ENCODE peak calls at places on chromosomes 16 and 17, in eight cellular contexts. S is fibroblast of the conjunctiva, D is AG04450, H is posterior cingulate gyrus, P is fibroblast of pulmonary artery, K is GM19239, M is GOT3, I is fibroblast of the aortic adventitia. V is an unnamed sample.

GRCh38 chr17:57687642-57688041 is 57.5 kb downstream of the CCDC182 start:
- DNase-seq in M (no peak), S (no peak), P (peak), D (no peak), K (no peak), H (no peak), I (no peak), V (no peak)

GRCh38 chr17:45310380-45311324 is 6.2 kb downstream of the MAP3K14 start:
- DNase-seq in S (peak), K (no peak), H (no peak), D (no peak), M (no peak), P (no peak), I (peak), V (no peak)

GRCh38 chr17:31211352-31212012 is 85.6 kb downstream of the OMG start:
- DNase-seq in D (no peak), S (no peak), K (no peak), I (no peak), P (peak), M (no peak), H (no peak), V (no peak)

GRCh38 chr17:56482229-56482628 is 111.3 kb upstream of the NOG start:
- DNase-seq in K (no peak), S (no peak), M (no peak), H (no peak), I (no peak), P (no peak), D (no peak), V (no peak)

GRCh38 chr16:83137326-83137770 is 510.6 kb downstream of the CDH13 start:
- DNase-seq in K (peak), I (peak), P (peak), M (peak), D (peak), S (no peak), H (no peak), V (peak)

GRCh38 chr17:67829331-67829730 is 4.0 kb downstream of the BPTF start:
- DNase-seq in S (no peak), H (no peak), P (no peak), D (no peak), M (no peak), K (peak), I (no peak), V (peak)

GRCh38 chr17:50145532-50146229 is 4.8 kb downstream of the PPP1R9B start:
- DNase-seq in D (no peak), I (no peak), K (no peak), S (no peak), M (no peak), H (no peak), P (no peak), V (no peak)

GRCh38 chr17:7004398-7005253 is 7.8 kb upstream of the RNASEK start:
- DNase-seq in D (no peak), H (no peak), I (peak), M (no peak), S (peak), P (peak), K (peak), V (peak)

GRCh38 chr16:12311309-12311708 is 334.8 kb downstream of the SNX29 start:
- DNase-seq in H (no peak), S (no peak), D (no peak), M (no peak), K (no peak), I (peak), P (no peak), V (no peak)

GRCh38 chr16:73050115-73051099 is 2.5 kb upstream of the ZFHX3 start:
- DNase-seq in P (no peak), D (no peak), M (no peak), K (no peak), S (no peak), H (no peak), I (peak), V (no peak)

GRCh38 chr17:30113213-30113612 is 3.4 kb upstream of the NSRP1 start:
- DNase-seq in D (no peak), S (no peak), P (peak), K (no peak), H (no peak), M (no peak), I (peak), V (peak)

GRCh38 chr16:2469399-2470233 is 1.5 kb upstream of the NTN3 start:
- DNase-seq in D (no peak), S (no peak), M (no peak), K (no peak), I (no peak), H (no peak), P (no peak), V (no peak)

GRCh38 chr16:66690106-66690847 is 6.3 kb downstream of the CMTM4 start:
- DNase-seq in M (no peak), H (no peak), P (no peak), I (no peak), K (no peak), S (no peak), D (no peak), V (no peak)

GRCh38 chr16:65301029-65301428 is 179.2 kb upstream of the CDH11 start:
- DNase-seq in D (no peak), H (no peak), K (no peak), S (no peak), I (no peak), P (no peak), M (no peak), V (no peak)

GRCh38 chr16:31329671-31330552 is 25.1 kb upstream of the ITGAX start:
- DNase-seq in M (no peak), S (no peak), H (no peak), P (no peak), I (no peak), K (no peak), D (no peak), V (no peak)

GRCh38 chr16:88578446-88579313 is 8.5 kb downstream of the ZC3H18 start:
- DNase-seq in D (no peak), S (no peak), H (no peak), M (no peak), P (no peak), K (no peak), I (no peak), V (no peak)

GRCh38 chr17:38628441-38628840 is 22.7 kb upstream of the SRCIN1 start:
- DNase-seq in P (peak), K (no peak), D (no peak), H (no peak), I (no peak), S (no peak), M (no peak), V (peak)

GRCh38 chr16:359067-359763 is 6.7 kb upstream of the AXIN1 start:
- DNase-seq in P (no peak), S (no peak), D (no peak), M (no peak), K (no peak), H (no peak), I (no peak), V (no peak)

GRCh38 chr17:41131979-41132378 is 8.0 kb upstream of the KRTAP4-12 start:
- DNase-seq in I (peak), S (no peak), D (no peak), H (no peak), P (no peak), M (no peak), K (no peak), V (no peak)

GRCh38 chr16:24282129-24282528 is 26.0 kb downstream of the CACNG3 start:
- DNase-seq in H (no peak), K (no peak), I (no peak), D (no peak), S (no peak), M (no peak), P (no peak), V (no peak)

GRCh38 chr17:31060814-31061550 is 33.8 kb upstream of the NF1 start:
- DNase-seq in H (no peak), M (no peak), K (no peak), S (no peak), I (no peak), P (no peak), D (no peak), V (peak)

GRCh38 chr16:87369796-87370719 is 13.5 kb downstream of the FBXO31 start:
- DNase-seq in H (no peak), D (no peak), S (no peak), M (no peak), P (no peak), K (no peak), I (no peak), V (no peak)

GRCh38 chr17:82274134-82275020 is 877 bp upstream of the CSNK1D start:
- DNase-seq in H (no peak), I (no peak), S (no peak), M (no peak), K (no peak), D (no peak), P (no peak), V (no peak)

GRCh38 chr17:35614835-35615234 is 27.7 kb downstream of the AP2B1 start:
- DNase-seq in P (no peak), I (no peak), D (no peak), H (no peak), K (no peak), S (no peak), M (no peak), V (no peak)

GRCh38 chr16:71499775-71500364 is 10.7 kb upstream of the ZNF19 start:
- DNase-seq in S (peak), H (no peak), D (peak), P (peak), K (peak), I (peak), M (no peak), V (peak)

GRCh38 chr16:57532251-57532625 is 4.1 kb downstream of the CCDC102A start:
- DNase-seq in M (no peak), S (no peak), P (no peak), H (peak), K (no peak), D (no peak), I (no peak), V (no peak)

GRCh38 chr17:63490321-63490720 is 13.5 kb downstream of the ACE start:
- DNase-seq in M (no peak), S (no peak), P (no peak), K (no peak), I (no peak), D (no peak), H (no peak), V (no peak)

GRCh38 chr17:8893621-8894020 is 26.1 kb upstream of the PIK3R6 start:
- DNase-seq in D (no peak), P (no peak), H (no peak), S (no peak), K (no peak), I (no peak), M (no peak), V (no peak)

GRCh38 chr16:84633622-84634021 is 14.7 kb upstream of the KLHL36 start:
- DNase-seq in P (peak), D (no peak), H (no peak), K (no peak), I (peak), M (no peak), S (peak), V (no peak)

GRCh38 chr16:86701286-86701975 is 123.1 kb downstream of the FOXL1 start:
- DNase-seq in D (no peak), I (no peak), S (no peak), M (no peak), H (no peak), K (no peak), P (no peak), V (no peak)

GRCh38 chr17:39699818-39700147 is at the start of gene ERBB2:
- DNase-seq in P (peak), I (peak), M (no peak), K (no peak), H (no peak), S (peak), D (peak), V (no peak)

GRCh38 chr17:7254511-7254910 is 2.5 kb downstream of the ELP5 start:
- DNase-seq in I (no peak), M (no peak), H (no peak), P (no peak), D (no peak), K (no peak), S (no peak), V (no peak)

GRCh38 chr17:27545562-27546229 is 85.3 kb upstream of the LGALS9 start:
- DNase-seq in P (no peak), I (peak), M (no peak), S (no peak), D (no peak), K (no peak), H (no peak), V (no peak)

GRCh38 chr17:36869856-36870617 is 67.2 kb upstream of the LHX1 start:
- DNase-seq in D (no peak), P (peak), M (no peak), K (no peak), S (no peak), H (no peak), I (peak), V (no peak)

GRCh38 chr16:86679490-86679889 is 101.1 kb downstream of the FOXL1 start:
- DNase-seq in M (no peak), S (no peak), D (no peak), P (no peak), H (no peak), I (no peak), K (no peak), V (no peak)

GRCh38 chr17:28324776-28325175 is 5.8 kb downstream of the TMEM97 start:
- DNase-seq in I (no peak), H (no peak), P (no peak), D (no peak), K (no peak), S (no peak), M (no peak), V (no peak)

GRCh38 chr16:4538067-4538385 is 547 bp downstream of the CDIP1 start:
- DNase-seq in I (no peak), H (no peak), D (no peak), S (no peak), P (no peak), M (no peak), K (no peak), V (no peak)

GRCh38 chr17:19238167-19238505 is 970 bp downstream of the EPN2 start:
- DNase-seq in K (no peak), D (no peak), S (no peak), P (no peak), M (no peak), I (peak), H (peak), V (no peak)

GRCh38 chr16:10752843-10753523 is 9.3 kb downstream of the NUBP1 start:
- DNase-seq in S (no peak), D (no peak), I (no peak), H (no peak), K (no peak), P (no peak), M (no peak), V (peak)

V was measured in GM12865.